ENCODE peak calls at places on chromosome 13, in five cellular contexts. R is stimulated activated CD4-positive, alpha-beta T cell treated with anti-CD3 and anti-CD28 coated beads, Interleukin-15, amount 100 ng/mL, for 1 hour; N is left ventricle myocardium inferior; V is A673; U is NCI-H2029. H is an unnamed sample.

GRCh38 chr13:105907319-105908019 is 628.0 kb downstream of the EFNB2 start:
- DNase-seq in U (no peak), R (no peak), V (no peak), N (no peak), H (no peak)

GRCh38 chr13:29884671-29885424 is 34.4 kb upstream of the UBL3 start:
- DNase-seq in R (no peak), U (no peak), V (peak), N (no peak), H (no peak)

GRCh38 chr13:27022571-27023311 is 148.9 kb downstream of the USP12 start:
- DNase-seq in N (no peak), R (no peak), V (no peak), U (peak), H (peak)

GRCh38 chr13:32228330-32229041 is 86.7 kb downstream of the ZAR1L start:
- DNase-seq in U (peak), N (no peak), V (no peak), R (no peak), H (peak)

GRCh38 chr13:98543380-98544104 is 33.4 kb downstream of the STK24 start:
- DNase-seq in V (no peak), R (no peak), N (no peak), U (no peak), H (no peak)

GRCh38 chr13:105510363-105510762 is 1025.1 kb downstream of the EFNB2 start:
- DNase-seq in R (no peak), N (no peak), U (no peak), V (no peak), H (no peak)

GRCh38 chr13:35978607-35979316 is 152.4 kb downstream of the DCLK1 start:
- DNase-seq in R (no peak), N (no peak), V (peak), U (no peak), H (peak)

GRCh38 chr13:79776538-79776937 is 295.6 kb downstream of the NDFIP2 start:
- DNase-seq in U (no peak), R (no peak), N (no peak), V (peak), H (peak)

GRCh38 chr13:86559915-86560314 is 760.7 kb upstream of the SLITRK6 start:
- DNase-seq in U (no peak), N (no peak), V (no peak), R (no peak), H (no peak)

GRCh38 chr13:109381546-109382180 is 404.7 kb downstream of the IRS2 start:
- DNase-seq in U (no peak), N (no peak), V (no peak), R (no peak), H (peak)

GRCh38 chr13:80923907-80924306 is 583.0 kb upstream of the SPRY2 start:
- DNase-seq in N (no peak), U (no peak), V (peak), R (no peak), H (peak)

GRCh38 chr13:23428183-23428528 is 5.3 kb downstream of the SACS start:
- DNase-seq in V (no peak), U (no peak), R (no peak), N (no peak), H (peak)

GRCh38 chr13:100156786-100157185 is 67.9 kb downstream of the PCCA start:
- DNase-seq in N (no peak), V (no peak), R (no peak), U (no peak), H (peak)

GRCh38 chr13:97574926-97575325 is 141.0 kb downstream of the RAP2A start:
- DNase-seq in R (no peak), V (peak), U (no peak), N (peak), H (peak)

GRCh38 chr13:85969331-85969730 is 170.1 kb upstream of the SLITRK6 start:
- DNase-seq in N (no peak), U (no peak), R (no peak), V (no peak), H (no peak)

GRCh38 chr13:51742611-51743010 is 61.4 kb downstream of the DHRS12 start:
- DNase-seq in N (no peak), R (no peak), U (no peak), V (no peak), H (no peak)

GRCh38 chr13:29459818-29460335 is 135.6 kb downstream of the SLC7A1 start:
- DNase-seq in U (no peak), R (no peak), V (no peak), N (no peak), H (no peak)

GRCh38 chr13:23534090-23534489 is 36.1 kb upstream of the TNFRSF19 start:
- DNase-seq in N (no peak), R (no peak), U (no peak), V (no peak), H (no peak)

GRCh38 chr13:85985791-85986190 is 186.6 kb upstream of the SLITRK6 start:
- DNase-seq in V (no peak), N (no peak), U (no peak), R (no peak), H (peak)

GRCh38 chr13:51734786-51735185 is 69.2 kb downstream of the DHRS12 start:
- DNase-seq in U (no peak), V (no peak), R (no peak), N (no peak), H (no peak)

GRCh38 chr13:35693142-35693784 is 216.8 kb upstream of the MAB21L1 start:
- DNase-seq in V (no peak), N (no peak), U (no peak), R (no peak), H (no peak)

GRCh38 chr13:112468069-112468468 is 91.9 kb downstream of the SPACA7 start:
- DNase-seq in R (no peak), N (no peak), U (no peak), V (no peak), H (no peak)

GRCh38 chr13:19766637-19767036 is 16.1 kb downstream of the PSPC1 start:
- DNase-seq in N (no peak), V (no peak), R (no peak), U (no peak), H (no peak)

GRCh38 chr13:66663206-66663605 is 566.9 kb downstream of the PCDH9 start:
- DNase-seq in U (no peak), N (no peak), V (no peak), R (no peak), H (no peak)

GRCh38 chr13:112465251-112466131 is 89.3 kb downstream of the SPACA7 start:
- DNase-seq in V (no peak), R (no peak), U (no peak), N (no peak), H (no peak)

GRCh38 chr13:71851541-71851940 is 15.5 kb downstream of the DACH1 start:
- DNase-seq in U (no peak), R (no peak), N (no peak), V (no peak), H (no peak)

GRCh38 chr13:31846984-31847752 is 107.8 kb downstream of the RXFP2 start:
- DNase-seq in U (no peak), R (no peak), V (no peak), N (no peak), H (peak)

GRCh38 chr13:37617162-37617561 is 18.6 kb upstream of the POSTN start:
- DNase-seq in U (no peak), R (no peak), V (peak), N (no peak), H (peak)